ENCODE peak calls at places on chromosomes 1 and 21, in six cellular contexts. H, U, C, B, M and R are unnamed samples.

GRCh38 chr1:162903246-162903645 is 42.3 kb upstream of the CCDC190 start:
- DNase-seq in H (no peak), U (no peak), C (no peak), B (no peak), M (no peak), R (no peak)

GRCh38 chr1:223535261-223535778 is 130.2 kb downstream of the CAPN8 start:
- DNase-seq in H (no peak), U (no peak), C (no peak), B (no peak), M (no peak), R (no peak)

GRCh38 chr1:12486401-12487005 is 131.5 kb downstream of the DHRS3 start:
- DNase-seq in H (no peak), U (no peak), C (peak), B (no peak), M (no peak), R (no peak)

GRCh38 chr1:66575739-66576138 is 41.8 kb downstream of the SGIP1 start:
- DNase-seq in H (no peak), U (no peak), C (no peak), B (no peak), M (peak), R (no peak)

GRCh38 chr1:89945852-89946476 is 48.9 kb upstream of the ZNF326 start:
- DNase-seq in H (no peak), U (no peak), C (no peak), B (peak), M (no peak), R (no peak)

GRCh38 chr1:27293915-27294314 is 28.0 kb upstream of the TMEM222 start:
- DNase-seq in H (no peak), U (no peak), C (no peak), B (no peak), M (no peak), R (no peak)

GRCh38 chr1:18866314-18866713 is 6.9 kb upstream of the TAS1R2 start:
- DNase-seq in H (no peak), U (no peak), C (no peak), B (no peak), M (no peak), R (no peak)

GRCh38 chr1:12565094-12565965 is 52.7 kb downstream of the DHRS3 start:
- DNase-seq in H (no peak), U (no peak), C (no peak), B (no peak), M (no peak), R (no peak)

GRCh38 chr1:173857363-173857917 is 10.3 kb downstream of the GAS5 start:
- DNase-seq in H (no peak), U (no peak), C (no peak), B (no peak), M (no peak), R (no peak)

GRCh38 chr1:89763649-89763986 is 57.2 kb upstream of the LRRC8D start:
- DNase-seq in H (no peak), U (no peak), C (peak), B (no peak), M (no peak), R (no peak)

GRCh38 chr1:185681034-185681633 is 53.1 kb upstream of the HMCN1 start:
- DNase-seq in H (no peak), U (peak), C (peak), B (peak), M (peak), R (no peak)

GRCh38 chr1:96492236-96492635 is 229.3 kb upstream of the PTBP2 start:
- DNase-seq in H (no peak), U (no peak), C (peak), B (no peak), M (no peak), R (no peak)

GRCh38 chr1:183548136-183548535 is 42.1 kb downstream of the NCF2 start:
- DNase-seq in H (no peak), U (no peak), C (no peak), B (no peak), M (no peak), R (no peak)

GRCh38 chr1:170853867-170854266 is 81.5 kb upstream of the MROH9 start:
- DNase-seq in H (no peak), U (no peak), C (no peak), B (no peak), M (no peak), R (no peak)

GRCh38 chr1:78716186-78716585 is 66.6 kb downstream of the IFI44 start:
- DNase-seq in H (no peak), U (no peak), C (no peak), B (no peak), M (no peak), R (no peak)

GRCh38 chr1:218991089-218991488 is 182.6 kb upstream of the LYPLAL1 start:
- DNase-seq in H (no peak), U (no peak), C (no peak), B (no peak), M (no peak), R (no peak)

GRCh38 chr1:36831171-36831810 is 203.0 kb downstream of the GRIK3 start:
- DNase-seq in H (no peak), U (no peak), C (no peak), B (no peak), M (no peak), R (no peak)

GRCh38 chr1:227889863-227890405 is 57.8 kb downstream of the WNT9A start:
- DNase-seq in H (peak), U (no peak), C (no peak), B (no peak), M (no peak), R (no peak)

GRCh38 chr1:44819257-44819593 is 10.9 kb downstream of the BTBD19 start:
- DNase-seq in H (no peak), U (no peak), C (peak), B (peak), M (no peak), R (no peak)

GRCh38 chr1:170010443-170010842 is 64.1 kb downstream of the KIFAP3 start:
- DNase-seq in H (no peak), U (peak), C (peak), B (no peak), M (peak), R (peak)

DNA sequence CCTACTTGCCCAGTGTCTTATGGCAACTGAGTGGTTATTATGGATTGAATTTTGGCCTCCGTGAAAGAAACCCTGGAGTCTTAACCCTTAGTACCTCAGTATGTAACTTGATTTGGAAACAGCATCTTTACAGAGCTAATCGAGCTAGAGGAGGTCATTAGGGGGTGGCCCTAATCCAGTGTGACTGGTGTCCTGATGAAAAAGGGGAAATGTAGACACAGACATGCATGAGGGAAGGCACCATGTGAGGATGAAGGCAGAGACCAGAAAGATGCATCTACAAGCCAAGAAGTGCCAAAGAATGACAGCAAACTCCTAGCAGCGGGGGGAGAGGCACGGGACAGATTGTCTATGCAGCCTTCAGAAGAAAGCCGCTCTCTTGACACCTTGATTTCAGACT is 14.7 kb downstream of the DOP1B start:
- DNase-seq in H (no peak), U (no peak), C (no peak), B (no peak), M (no peak), R (no peak)
- TF ChIP-seq CREB1 in H (no peak), U (no peak), C (no peak), B (no peak), M (no peak), R (no peak)

GRCh38 chr1:59670662-59671061 is 144.1 kb upstream of the HOOK1 start:
- DNase-seq in H (no peak), U (no peak), C (no peak), B (no peak), M (no peak), R (no peak)
- TF ChIP-seq CREB1 in H (no peak), U (no peak), C (no peak), B (no peak), M (no peak), R (no peak)

GRCh38 chr1:165856606-165857005 is 29.2 kb downstream of the UCK2 start:
- DNase-seq in H (no peak), U (no peak), C (no peak), B (no peak), M (no peak), R (no peak)

GRCh38 chr1:165860065-165860464 is 32.7 kb downstream of the UCK2 start:
- DNase-seq in H (no peak), U (no peak), C (no peak), B (no peak), M (no peak), R (no peak)

GRCh38 chr1:165857046-165857801 is 29.8 kb downstream of the UCK2 start:
- DNase-seq in H (no peak), U (no peak), C (peak), B (no peak), M (peak), R (no peak)

GRCh38 chr1:165858928-165859845 is 31.8 kb downstream of the UCK2 start:
- DNase-seq in H (no peak), U (no peak), C (no peak), B (no peak), M (no peak), R (no peak)

DNA sequence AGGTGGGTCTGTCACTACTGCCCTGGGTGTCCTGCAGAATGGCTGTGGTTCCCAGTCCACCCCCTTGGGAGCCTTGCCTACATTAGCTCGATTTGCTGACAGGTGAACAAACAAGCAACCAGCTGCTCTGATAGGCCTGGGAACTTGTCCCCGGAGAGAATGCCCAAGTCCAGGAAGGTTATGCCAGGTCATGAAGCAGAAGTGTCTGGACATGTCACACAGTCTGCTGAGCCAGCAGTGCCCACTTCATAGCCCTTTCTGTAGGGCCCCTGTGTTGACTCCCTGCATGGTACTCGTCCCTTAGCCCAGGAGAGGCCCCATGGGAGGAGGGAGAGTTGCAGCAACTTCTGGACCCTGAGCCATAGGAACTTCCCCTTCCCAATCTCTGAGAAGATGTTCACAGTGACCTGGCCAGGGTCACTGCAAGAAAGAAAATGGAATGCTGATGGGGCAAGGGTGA is 31.0 kb downstream of the UCK2 start:
- DNase-seq in H (no peak), U (no peak), C (no peak), B (no peak), M (peak), R (no peak)
- TF ChIP-seq CREB1 in H (no peak), U (no peak), C (no peak), B (no peak), M (no peak), R (no peak)

GRCh38 chr1:193358419-193358818 is 172.0 kb upstream of the B3GALT2 start:
- DNase-seq in H (no peak), U (no peak), C (peak), B (no peak), M (no peak), R (peak)

GRCh38 chr1:193356249-193356648 is 169.8 kb upstream of the B3GALT2 start:
- DNase-seq in H (no peak), U (no peak), C (no peak), B (no peak), M (no peak), R (no peak)

GRCh38 chr1:193355654-193356053 is 169.2 kb upstream of the B3GALT2 start:
- DNase-seq in H (no peak), U (no peak), C (no peak), B (no peak), M (no peak), R (no peak)

DNA sequence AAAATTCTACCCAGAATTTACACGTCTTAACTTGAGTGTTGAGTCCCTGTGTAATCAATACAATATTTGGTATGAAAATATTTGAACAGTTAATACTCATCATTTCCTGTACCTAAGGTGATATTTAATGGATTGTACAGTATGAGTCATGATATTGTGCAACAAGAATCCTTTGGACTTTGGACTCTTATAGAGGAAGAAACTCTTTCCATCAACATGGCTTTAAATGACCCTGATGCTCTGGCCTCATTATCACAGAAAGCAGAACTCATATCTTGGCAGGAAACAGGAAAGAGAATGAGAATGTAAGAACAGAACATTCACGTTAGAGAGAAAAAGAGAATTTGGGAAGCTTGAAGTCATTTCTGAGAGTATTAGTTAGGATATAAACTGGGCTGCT is 168.8 kb upstream of the B3GALT2 start:
- DNase-seq in H (no peak), U (no peak), C (no peak), B (no peak), M (peak), R (no peak)
- TF ChIP-seq CREB1 in H (no peak), U (no peak), C (no peak), B (no peak), M (no peak), R (no peak)

DNA sequence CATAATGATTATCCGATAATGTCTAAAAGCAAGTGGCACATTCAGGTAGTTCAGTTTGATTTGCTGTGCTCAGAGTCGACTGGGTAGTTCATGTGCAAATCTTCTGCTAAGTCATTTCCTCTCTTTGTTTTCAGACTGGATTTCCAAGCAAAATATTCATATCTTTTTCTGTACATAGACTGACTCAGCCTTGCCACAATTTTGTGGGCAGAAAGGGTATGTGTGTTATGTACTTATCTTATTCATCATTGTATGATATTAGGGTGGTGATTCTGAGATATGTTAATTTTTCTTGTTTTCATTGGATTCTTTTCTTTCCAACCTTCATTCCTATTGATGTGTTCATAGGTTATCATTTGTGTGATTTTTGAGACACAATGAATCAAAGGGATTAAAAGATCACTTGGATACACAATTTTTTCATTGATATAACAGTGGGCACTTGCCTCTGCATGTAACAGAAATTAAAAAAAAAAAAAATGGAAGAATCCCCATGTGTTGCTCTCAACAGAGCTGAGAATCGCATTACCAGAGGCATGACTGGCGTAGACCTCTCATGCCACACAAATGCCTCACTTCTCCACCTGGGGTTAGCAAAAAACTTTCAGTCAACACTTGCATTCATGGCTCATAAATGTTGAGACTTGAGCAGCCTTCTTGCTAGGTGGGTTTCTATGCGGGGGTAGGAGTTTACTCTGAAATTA is 355.5 kb downstream of the LTN1 start:
- DNase-seq in H (no peak), U (no peak), C (no peak), B (no peak), M (no peak), R (no peak)
- TF ChIP-seq CREB1 in H (no peak), U (no peak), C (no peak), B (no peak), M (no peak), R (no peak)